ENCODE peak calls at places on chromosome 4, in eight cellular contexts. G is NCI-H1092; M is activated B cell treated with CpG ODN at 0.5 μM for 24 hours; S is CD8-positive, alpha-beta T cell; J is foreskin fibroblast; A is Right ventricle myocardium superior; I is tibial artery; Z is activated gamma-delta T cell treated with Interleukin-2 at 50 U/mL for 16 hours. Q is an unnamed sample.

GRCh38 chr4:41857225-41857624 is 78.0 kb upstream of the TMEM33 start:
- DNase-seq in Z (no peak), A (no peak), S (no peak), M (no peak), J (no peak), I (no peak), G (no peak), Q (no peak)

GRCh38 chr4:5995901-5996623 is 22.2 kb downstream of the C4orf50 start:
- DNase-seq in A (no peak), G (no peak), J (no peak), S (no peak), M (no peak), Z (no peak), I (no peak), Q (no peak)

GRCh38 chr4:130563185-130563890 is 1467.4 kb downstream of the C4orf33 start:
- DNase-seq in J (peak), I (no peak), Z (no peak), S (no peak), A (peak), G (peak), M (no peak), Q (peak)

GRCh38 chr4:38980903-38981676 is 51.1 kb downstream of the TMEM156 start:
- DNase-seq in A (no peak), G (no peak), S (no peak), Z (no peak), M (no peak), J (peak), I (no peak), Q (no peak)

GRCh38 chr4:4606321-4606720 is 64.5 kb upstream of the STX18 start:
- DNase-seq in J (peak), I (no peak), G (no peak), M (no peak), A (no peak), Z (no peak), S (no peak), Q (no peak)

GRCh38 chr4:107392951-107393350 is 327.1 kb downstream of the PAPSS1 start:
- DNase-seq in G (no peak), A (no peak), J (peak), Z (no peak), M (no peak), I (peak), S (no peak), Q (peak)

GRCh38 chr4:12889054-12889453 is 595.1 kb downstream of the RAB28 start:
- DNase-seq in G (no peak), I (peak), Z (no peak), M (no peak), S (no peak), J (no peak), A (no peak), Q (peak)

GRCh38 chr4:6620296-6620695 is 20.2 kb upstream of the MRFAP1 start:
- DNase-seq in I (no peak), A (no peak), G (no peak), J (no peak), M (no peak), Z (no peak), S (no peak), Q (no peak)

GRCh38 chr4:3353747-3354454 is 61.1 kb downstream of the RGS12 start:
- DNase-seq in I (no peak), M (no peak), Z (no peak), A (no peak), G (no peak), S (no peak), J (no peak), Q (no peak)

GRCh38 chr4:139416073-139416673 is 37.7 kb upstream of the RAB33B start:
- DNase-seq in G (no peak), Z (peak), M (no peak), S (no peak), I (no peak), A (no peak), J (peak), Q (no peak)

GRCh38 chr4:78720994-78721677 is 55.0 kb upstream of the BMP2K start:
- DNase-seq in S (no peak), A (no peak), Z (peak), G (no peak), J (no peak), M (no peak), I (peak), Q (no peak)

GRCh38 chr4:158783775-158784174 is 14.9 kb downstream of the FNIP2 start:
- DNase-seq in M (no peak), I (no peak), G (no peak), A (no peak), S (no peak), J (peak), Z (no peak), Q (no peak)

GRCh38 chr4:7917669-7918068 is 22.0 kb downstream of the AFAP1 start:
- DNase-seq in A (no peak), I (no peak), G (no peak), J (no peak), M (no peak), S (no peak), Z (no peak), Q (no peak)

GRCh38 chr4:99715286-99715685 is 57.7 kb upstream of the C4orf54 start:
- DNase-seq in M (no peak), S (no peak), J (no peak), A (no peak), I (no peak), Z (no peak), G (no peak), Q (no peak)

GRCh38 chr4:177155454-177155853 is 154.2 kb upstream of the NEIL3 start:
- DNase-seq in I (no peak), S (no peak), M (no peak), G (no peak), J (no peak), Z (no peak), A (no peak), Q (no peak)

GRCh38 chr4:153451931-153452660 is 14.1 kb upstream of the TMEM131L start:
- DNase-seq in A (peak), J (no peak), G (no peak), M (no peak), Z (no peak), I (no peak), S (no peak), Q (no peak)

GRCh38 chr4:158446106-158446505 is 75.6 kb upstream of the RXFP1 start:
- DNase-seq in J (peak), M (no peak), Z (no peak), G (no peak), I (no peak), S (no peak), A (no peak), Q (peak)

GRCh38 chr4:176792348-176793059 is at the start of gene VEGFC:
- DNase-seq in G (peak), M (no peak), J (peak), I (peak), S (no peak), Z (no peak), A (peak), Q (peak)

GRCh38 chr4:150821641-150822040 is 193.4 kb downstream of the LRBA start:
- DNase-seq in I (no peak), J (no peak), Z (no peak), G (no peak), M (no peak), A (no peak), S (no peak), Q (no peak)

GRCh38 chr4:187118731-187119130 is 395.1 kb upstream of the FAT1 start:
- DNase-seq in Z (no peak), G (no peak), I (no peak), M (no peak), S (no peak), A (no peak), J (no peak), Q (no peak)

GRCh38 chr4:103443324-103443723 is 245.2 kb upstream of the CENPE start:
- DNase-seq in I (no peak), M (no peak), J (no peak), S (no peak), Z (no peak), G (no peak), A (no peak), Q (no peak)

GRCh38 chr4:169971456-169972015 is 54.7 kb downstream of the MFAP3L start:
- DNase-seq in A (no peak), G (no peak), J (no peak), M (no peak), Z (no peak), S (no peak), I (peak), Q (no peak)

GRCh38 chr4:161554372-161554990 is 609.3 kb downstream of the FSTL5 start:
- DNase-seq in G (no peak), I (no peak), A (no peak), S (no peak), Z (no peak), J (peak), M (no peak), Q (peak)

GRCh38 chr4:189022441-189023035 is 883.3 kb downstream of the TRIML1 start:
- DNase-seq in S (no peak), Z (no peak), G (no peak), I (no peak), M (no peak), A (no peak), J (peak), Q (peak)

GRCh38 chr4:74109116-74109791 is 10.3 kb upstream of the CXCL2 start:
- DNase-seq in A (peak), J (peak), I (peak), S (no peak), G (no peak), M (no peak), Z (no peak), Q (peak)

GRCh38 chr4:108512615-108513505 is 107.5 kb upstream of the RPL34 start:
- DNase-seq in Z (peak), A (peak), M (no peak), G (peak), I (no peak), J (peak), S (peak), Q (no peak)

GRCh38 chr4:117801756-117802155 is 232.5 kb upstream of the NDST3 start:
- DNase-seq in M (no peak), Z (no peak), A (no peak), J (no peak), G (no peak), I (no peak), S (no peak), Q (no peak)

GRCh38 chr4:84965558-84966381 is 720 bp downstream of the WDFY3 start:
- DNase-seq in S (no peak), A (peak), G (peak), J (no peak), Z (no peak), I (peak), M (no peak), Q (peak)

GRCh38 chr4:186770446-186771175 is 47.0 kb upstream of the FAT1 start:
- DNase-seq in A (no peak), S (no peak), I (no peak), M (no peak), Z (no peak), J (peak), G (no peak), Q (no peak)

GRCh38 chr4:111788046-111788642 is 357.1 kb upstream of the FAM241A start:
- DNase-seq in J (no peak), S (no peak), I (no peak), M (no peak), G (no peak), Z (no peak), A (no peak), Q (no peak)

GRCh38 chr4:6873291-6873690 is 36.3 kb upstream of the TBC1D14 start:
- DNase-seq in G (no peak), J (no peak), M (no peak), A (no peak), S (no peak), Z (no peak), I (no peak), Q (no peak)

GRCh38 chr4:7124643-7125442 is 57.0 kb upstream of the GRPEL1 start:
- DNase-seq in I (peak), S (no peak), Z (no peak), J (peak), M (no peak), A (no peak), G (peak), Q (peak)

GRCh38 chr4:156322592-156322991 is 368.9 kb upstream of the CTSO start:
- DNase-seq in M (no peak), G (no peak), Z (no peak), I (no peak), J (peak), S (no peak), A (no peak), Q (no peak)

GRCh38 chr4:152640058-152640921 is 39.5 kb downstream of the TMEM154 start:
- DNase-seq in A (no peak), G (no peak), M (no peak), Z (no peak), J (no peak), S (no peak), I (no peak), Q (no peak)

GRCh38 chr4:167779280-167779679 is 313.1 kb upstream of the ANXA10 start:
- DNase-seq in J (no peak), A (no peak), S (no peak), M (no peak), G (no peak), Z (no peak), I (no peak), Q (no peak)

GRCh38 chr4:10721616-10722015 is 37.0 kb upstream of the CLNK start:
- DNase-seq in S (no peak), Z (no peak), G (peak), A (no peak), J (no peak), I (no peak), M (no peak), Q (no peak)

GRCh38 chr4:181662383-181662782 is 580.8 kb upstream of the TENM3 start:
- DNase-seq in G (no peak), M (no peak), J (peak), Z (no peak), A (peak), I (no peak), S (no peak), Q (peak)

GRCh38 chr4:87038837-87039715 is 104.3 kb downstream of the AFF1 start:
- DNase-seq in J (peak), S (no peak), A (peak), I (peak), G (peak), M (no peak), Z (no peak), Q (peak)

GRCh38 chr4:137156054-137156453 is 376.2 kb downstream of the PCDH18 start:
- DNase-seq in S (no peak), A (no peak), I (no peak), M (no peak), G (no peak), J (peak), Z (no peak), Q (no peak)

GRCh38 chr4:167717495-167717894 is 374.8 kb upstream of the ANXA10 start:
- DNase-seq in Z (no peak), J (no peak), I (no peak), G (no peak), M (no peak), S (no peak), A (no peak), Q (no peak)

Q was measured in MG63.